ENCODE peak calls at places on chromosome 16, in six cellular contexts. Y is IMR-90, W is dermis microvascular lymphatic vessel endothelial cell, H is GM19239, N is CMK, Z is H4. A is an unnamed sample.

GRCh38 chr16:66026211-66026610 is 340.3 kb upstream of the CDH5 start:
- DNase-seq in W (no peak), Z (peak), Y (no peak), N (no peak), H (no peak), A (peak)

GRCh38 chr16:7422489-7422888 is 89.8 kb downstream of the RBFOX1 start:
- DNase-seq in N (no peak), H (no peak), Z (no peak), W (no peak), Y (no peak), A (no peak)

GRCh38 chr16:81694494-81695285 is 84.4 kb upstream of the PLCG2 start:
- DNase-seq in Y (no peak), H (no peak), Z (no peak), N (no peak), W (no peak), A (no peak)

GRCh38 chr16:56792960-56793359 is 63.0 kb downstream of the NUP93 start:
- DNase-seq in N (no peak), H (no peak), W (no peak), Y (no peak), Z (no peak), A (peak)

GRCh38 chr16:87308826-87309225 is 8.4 kb downstream of the C16orf95 start:
- DNase-seq in N (no peak), H (no peak), W (no peak), Y (no peak), Z (no peak), A (no peak)

GRCh38 chr16:1613240-1613639 is 1.1 kb downstream of the CRAMP1 start:
- DNase-seq in W (no peak), Z (no peak), Y (no peak), N (no peak), H (no peak), A (no peak)

GRCh38 chr16:59633996-59634579 is 900.0 kb upstream of the GOT2 start:
- DNase-seq in W (no peak), Y (peak), N (no peak), H (no peak), Z (no peak), A (no peak)

GRCh38 chr16:80317132-80318098 is 223.4 kb upstream of the DYNLRB2 start:
- DNase-seq in N (no peak), W (no peak), Y (peak), Z (peak), H (no peak), A (no peak)

GRCh38 chr16:48206594-48207242 is 37.4 kb upstream of the LONP2 start:
- DNase-seq in H (no peak), Z (no peak), N (no peak), Y (peak), W (no peak), A (no peak)

GRCh38 chr16:55056585-55057520 is 126.2 kb downstream of the IRX5 start:
- DNase-seq in Z (no peak), H (no peak), N (no peak), W (no peak), Y (no peak), A (no peak)

GRCh38 chr16:9527976-9528375 is 436.5 kb downstream of the HAPSTR1 start:
- DNase-seq in Z (no peak), Y (no peak), N (no peak), W (no peak), H (no peak), A (no peak)

GRCh38 chr16:59991171-59991570 is 1257.1 kb upstream of the GOT2 start:
- DNase-seq in Z (no peak), W (no peak), H (no peak), Y (no peak), N (no peak), A (no peak)

GRCh38 chr16:22425036-22425801 is 50.8 kb upstream of the CDR2 start:
- DNase-seq in N (no peak), H (no peak), Z (no peak), W (no peak), Y (no peak), A (no peak)

GRCh38 chr16:70267516-70267915 is 15.8 kb upstream of the EXOSC6 start:
- DNase-seq in W (peak), N (no peak), Z (no peak), Y (peak), H (no peak), A (no peak)

GRCh38 chr16:71352963-71353460 is 5.5 kb upstream of the CALB2 start:
- DNase-seq in Y (no peak), H (no peak), W (no peak), Z (no peak), N (no peak), A (no peak)

GRCh38 chr16:1054660-1055556 is 17.6 kb upstream of the SSTR5 start:
- DNase-seq in W (peak), N (peak), Y (peak), H (peak), Z (peak), A (peak)

GRCh38 chr16:74623214-74623842 is 16.4 kb upstream of the GLG1 start:
- DNase-seq in Z (peak), N (peak), W (peak), H (no peak), Y (peak), A (peak)

GRCh38 chr16:10040136-10041080 is 141.8 kb downstream of the GRIN2A start:
- DNase-seq in H (no peak), W (no peak), Z (no peak), N (no peak), Y (no peak), A (no peak)